ENCODE peak calls at places on chromosomes 1 and 21, in nine cellular contexts. F is esophagus squamous epithelium, O is body of pancreas, S is aorta, T is iPS DF 6.9, N is right cardiac atrium, W is pancreas, E is uterus, D is cardiac muscle cell. U is an unnamed sample. For H3K4me1, the result is how much of the 10 kb centered on the place peaks cover.

GRCh38 chr1:67889940-67890567 is 56.8 kb upstream of the GNG12 start:
- DNase-seq in F (no peak), O (no peak), S (no peak), T (no peak), N (no peak), W (peak), E (no peak), D (no peak), U (no peak)

GRCh38 chr1:223759273-223759672 is 46.9 kb downstream of the CAPN2 start:
- DNase-seq in F (no peak), O (no peak), S (no peak), T (peak), N (no peak), W (no peak), E (no peak), D (no peak), U (no peak)

GRCh38 chr1:171152533-171152932 is 32.6 kb upstream of the FMO2 start:
- DNase-seq in F (no peak), O (no peak), S (no peak), T (no peak), N (no peak), W (no peak), E (no peak), D (no peak), U (no peak)

GRCh38 chr21:32007461-32007860 is 134.6 kb downstream of the HUNK start:
- DNase-seq in F (no peak), O (no peak), S (no peak), T (no peak), N (no peak), W (no peak), E (no peak), D (no peak), U (no peak)

GRCh38 chr1:221664253-221664652 is 77.6 kb downstream of the DUSP10 start:
- DNase-seq in F (no peak), O (no peak), S (no peak), T (no peak), N (no peak), W (no peak), E (no peak), D (no peak), U (no peak)

GRCh38 chr1:43073490-43074230 is 98.4 kb downstream of the EBNA1BP2 start:
- DNase-seq in F (no peak), O (peak), S (peak), T (peak), N (peak), W (peak), E (peak), D (peak), U (peak)

GRCh38 chr1:48493031-48493430 is 21.0 kb upstream of the SPATA6 start:
- DNase-seq in F (no peak), O (no peak), S (no peak), T (no peak), N (no peak), W (no peak), E (no peak), D (no peak), U (no peak)

GRCh38 chr1:150015733-150016132 is 5.2 kb upstream of the OTUD7B start:
- DNase-seq in F (no peak), O (no peak), S (no peak), T (no peak), N (no peak), W (no peak), E (no peak), D (no peak), U (no peak)

GRCh38 chr1:51131185-51131584 is 29.2 kb downstream of the C1orf185 start:
- DNase-seq in F (no peak), O (no peak), S (no peak), T (no peak), N (no peak), W (no peak), E (no peak), D (no peak), U (no peak)

GRCh38 chr1:95742591-95743089 is 508.6 kb downstream of the RWDD3 start:
- DNase-seq in F (no peak), O (no peak), S (no peak), T (no peak), N (peak), W (no peak), E (no peak), D (no peak), U (no peak)

GRCh38 chr21:46078322-46078981 is 19.5 kb upstream of the COL6A2 start:
- DNase-seq in F (no peak), O (no peak), S (peak), T (no peak), N (peak), W (peak), E (peak), D (no peak), U (no peak)

GRCh38 chr1:63888984-63889383 is 115.2 kb downstream of the ROR1 start:
- DNase-seq in F (no peak), O (no peak), S (no peak), T (no peak), N (no peak), W (no peak), E (no peak), D (no peak), U (no peak)

GRCh38 chr1:22539510-22540118 is 23.7 kb upstream of the EPHA8 start:
- DNase-seq in F (no peak), O (no peak), S (no peak), T (no peak), N (no peak), W (no peak), E (no peak), D (no peak), U (no peak)

GRCh38 chr1:150256193-150256548 is 1.4 kb upstream of the CA14 start:
- DNase-seq in F (no peak), O (no peak), S (no peak), T (no peak), N (no peak), W (no peak), E (no peak), D (no peak), U (no peak)

GRCh38 chr1:9086060-9086459 is 16.6 kb upstream of the SLC2A5 start:
- DNase-seq in F (no peak), O (no peak), S (no peak), T (no peak), N (no peak), W (no peak), E (no peak), D (no peak), U (no peak)

GRCh38 chr1:183349201-183349711 is 68.9 kb downstream of the NMNAT2 start:
- DNase-seq in F (no peak), O (no peak), S (no peak), T (no peak), N (no peak), W (no peak), E (peak), D (peak), U (peak)

GRCh38 chr21:38773108-38774061 is 32.3 kb upstream of the ETS2 start:
- DNase-seq in F (no peak), O (no peak), S (peak), T (no peak), N (peak), W (no peak), E (peak), D (no peak), U (no peak)

GRCh38 chr1:39272027-39272790 is 67.7 kb downstream of the MACF1 start:
- DNase-seq in F (no peak), O (peak), S (no peak), T (no peak), N (no peak), W (peak), E (no peak), D (no peak), U (no peak)

GRCh38 chr1:44650159-44650831 is 24.0 kb downstream of the TMEM53 start:
- DNase-seq in F (no peak), O (peak), S (peak), T (no peak), N (no peak), W (no peak), E (no peak), D (no peak), U (peak)

GRCh38 chr1:235832011-235832410 is 34.7 kb downstream of the LYST start:
- DNase-seq in F (no peak), O (no peak), S (no peak), T (no peak), N (no peak), W (no peak), E (no peak), D (no peak), U (no peak)

GRCh38 chr21:30340714-30341573 is 3.5 kb upstream of the KRTAP27-1 start:
- DNase-seq in F (no peak), O (peak), S (no peak), T (no peak), N (no peak), W (no peak), E (no peak), D (peak), U (peak)

GRCh38 chr1:185263780-185264179 is 53.3 kb downstream of the IVNS1ABP start:
- DNase-seq in F (no peak), O (no peak), S (no peak), T (no peak), N (no peak), W (no peak), E (no peak), D (no peak), U (no peak)

GRCh38 chr1:84936116-84936810 is 43.3 kb upstream of the LPAR3 start:
- DNase-seq in F (no peak), O (peak), S (no peak), T (peak), N (no peak), W (peak), E (peak), D (peak), U (peak)

GRCh38 chr1:48198970-48199369 is 23.5 kb upstream of the SLC5A9 start:
- DNase-seq in F (no peak), O (no peak), S (no peak), T (no peak), N (no peak), W (no peak), E (no peak), D (no peak), U (no peak)

GRCh38 chr1:212749924-212750535 is 41.5 kb downstream of the NSL1 start:
- DNase-seq in F (no peak), O (no peak), S (no peak), T (peak), N (no peak), W (no peak), E (no peak), D (peak), U (no peak)

GRCh38 chr1:48462716-48463285 is 9.2 kb downstream of the SPATA6 start:
- DNase-seq in F (no peak), O (no peak), S (no peak), T (no peak), N (no peak), W (no peak), E (no peak), D (no peak), U (no peak)

GRCh38 chr1:198713081-198713480 is 74.2 kb downstream of the PTPRC start:
- DNase-seq in F (no peak), O (no peak), S (no peak), T (no peak), N (no peak), W (no peak), E (no peak), D (no peak), U (no peak)

GRCh38 chr1:173161510-173162221 is 45.5 kb downstream of the TNFSF4 start:
- DNase-seq in F (no peak), O (no peak), S (no peak), T (no peak), N (no peak), W (no peak), E (no peak), D (no peak), U (no peak)

GRCh38 chr1:210260087-210260486 is 27.5 kb downstream of the SERTAD4 start:
- DNase-seq in F (no peak), O (no peak), S (no peak), T (no peak), N (peak), W (no peak), E (no peak), D (no peak), U (no peak)
- H3K4me1 ChIP-seq in F (under half), O (under half), S (under half), T (under half), N (under half), W (under half), E (under half), D (under half), U (under half)

GRCh38 chr21:28419811-28420210 is 572.9 kb downstream of the LTN1 start:
- DNase-seq in F (no peak), O (no peak), S (no peak), T (no peak), N (no peak), W (no peak), E (peak), D (no peak), U (no peak)

GRCh38 chr21:28421716-28422480 is 570.8 kb downstream of the LTN1 start:
- DNase-seq in F (no peak), O (no peak), S (no peak), T (no peak), N (no peak), W (no peak), E (peak), D (no peak), U (no peak)

GRCh38 chr21:28423521-28423920 is 569.2 kb downstream of the LTN1 start:
- DNase-seq in F (no peak), O (no peak), S (no peak), T (no peak), N (no peak), W (no peak), E (no peak), D (no peak), U (no peak)

DNA sequence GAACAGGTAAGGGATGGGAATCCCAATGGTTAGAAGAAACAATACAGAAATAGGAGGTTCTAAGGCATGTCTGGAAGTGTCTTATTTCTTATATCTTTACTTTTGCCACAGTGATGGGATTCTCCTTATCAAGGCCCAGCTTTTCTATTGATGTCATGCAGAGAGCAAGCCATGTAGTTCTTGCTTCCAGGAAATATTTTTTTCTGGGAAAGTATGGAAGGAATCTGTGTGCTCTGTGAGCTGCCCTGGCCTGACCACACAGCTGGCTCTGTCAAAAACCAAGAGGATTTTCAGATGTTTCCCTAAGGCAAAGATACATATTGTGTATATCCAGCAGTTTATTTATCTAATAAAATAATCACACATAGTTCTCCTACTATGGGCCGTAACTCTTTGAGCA is 573.6 kb downstream of the LTN1 start:
- DNase-seq in F (no peak), O (no peak), S (no peak), T (no peak), N (no peak), W (no peak), E (no peak), D (no peak), U (no peak)
- H3K27ac ChIP-seq in F (no peak), O (no peak), S (no peak), T (no peak), N (no peak), W (no peak), E (peak), D (no peak), U (no peak)

DNA sequence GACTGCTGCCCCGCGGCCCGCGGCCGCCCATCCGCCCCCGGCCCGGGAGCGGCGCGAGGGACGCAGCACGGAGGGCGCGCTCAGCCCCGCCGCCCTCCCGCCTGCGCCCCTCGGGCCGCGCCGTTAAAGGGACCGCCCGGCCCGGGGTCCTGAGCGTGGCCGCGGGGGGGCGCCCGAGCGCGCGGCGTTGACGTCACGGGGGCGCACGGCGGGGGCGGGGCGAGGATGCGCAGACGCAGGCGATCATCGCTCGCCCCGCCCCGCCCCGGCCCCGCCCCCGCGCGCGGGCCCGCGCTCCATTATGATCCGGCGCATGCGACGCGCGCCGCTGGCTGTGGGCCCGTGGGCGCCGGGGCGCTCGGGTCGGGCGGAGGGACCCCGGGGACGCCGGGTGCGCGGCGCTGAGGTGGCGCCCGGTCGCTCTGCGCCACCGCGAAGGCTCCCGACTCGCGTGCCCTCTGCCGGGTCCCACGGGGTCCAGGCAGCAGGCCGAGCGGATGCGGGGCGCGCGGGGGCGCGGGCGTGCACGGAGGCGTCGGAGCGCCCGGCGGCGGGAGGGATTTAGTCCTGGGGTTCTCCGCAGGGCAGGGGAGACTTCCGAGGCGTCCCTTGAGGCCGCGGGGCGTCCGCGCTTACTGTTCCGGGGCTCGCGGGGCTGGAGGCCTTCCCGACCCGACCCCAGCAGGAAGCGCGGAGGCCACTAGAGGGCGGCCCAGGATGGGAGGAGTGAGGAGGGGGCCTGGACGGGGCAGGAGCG is at the start of gene DVL1:
- DNase-seq in F (no peak), O (peak), S (peak), T (no peak), N (peak), W (no peak), E (peak), D (peak), U (peak)
- H3K4me1 ChIP-seq in F (half or more), O (half or more), S (under half), T (under half), N (under half), W (under half), E (under half), D (under half), U (under half)

GRCh38 chr1:201721131-201722049 is 107.6 kb upstream of the IPO9 start:
- DNase-seq in F (no peak), O (no peak), S (no peak), T (no peak), N (no peak), W (no peak), E (peak), D (peak), U (no peak)
- H3K27ac ChIP-seq in F (peak), O (no peak), S (peak), T (no peak), N (peak), W (no peak), E (peak), D (peak), U (peak)

DNA sequence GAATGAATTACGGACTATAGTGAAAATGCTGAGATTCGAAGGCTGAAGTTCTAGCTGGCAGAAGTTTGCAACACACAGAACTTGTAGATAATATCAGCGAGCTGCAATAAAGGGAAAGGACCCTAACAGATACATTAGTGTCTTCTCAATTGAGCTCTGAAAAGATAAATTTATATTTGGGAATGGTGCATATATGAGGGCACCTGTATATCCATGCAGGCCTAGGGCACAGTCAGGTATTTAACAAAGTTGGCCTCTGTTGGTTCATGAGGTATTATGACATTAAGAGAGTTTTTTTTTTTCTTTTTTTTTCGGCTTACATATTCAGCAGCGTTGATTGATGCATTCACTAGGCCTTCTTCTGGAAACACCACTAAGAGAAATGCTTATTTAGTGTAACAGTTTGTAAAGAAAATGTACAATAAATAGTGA is 2.2 kb downstream of the NFIA start:
- DNase-seq in F (no peak), O (no peak), S (no peak), T (no peak), N (no peak), W (no peak), E (no peak), D (no peak), U (no peak)
- H3K4me1 ChIP-seq in F (under half), O (half or more), S (under half), T (under half), N (under half), W (under half), E (under half), D (under half), U (under half)

GRCh38 chr1:157239936-157240335 is 101.7 kb upstream of the ETV3 start:
- DNase-seq in F (no peak), O (no peak), S (no peak), T (no peak), N (no peak), W (no peak), E (no peak), D (no peak), U (no peak)

GRCh38 chr1:157241185-157241538 is 103.0 kb upstream of the ETV3 start:
- DNase-seq in F (no peak), O (no peak), S (no peak), T (no peak), N (no peak), W (no peak), E (no peak), D (no peak), U (no peak)

GRCh38 chr1:157237522-157237921 is 99.3 kb upstream of the ETV3 start:
- DNase-seq in F (no peak), O (no peak), S (no peak), T (no peak), N (no peak), W (no peak), E (no peak), D (no peak), U (no peak)

GRCh38 chr1:157236072-157236471 is 97.9 kb upstream of the ETV3 start:
- DNase-seq in F (no peak), O (no peak), S (no peak), T (no peak), N (no peak), W (no peak), E (no peak), D (no peak), U (no peak)

DNA sequence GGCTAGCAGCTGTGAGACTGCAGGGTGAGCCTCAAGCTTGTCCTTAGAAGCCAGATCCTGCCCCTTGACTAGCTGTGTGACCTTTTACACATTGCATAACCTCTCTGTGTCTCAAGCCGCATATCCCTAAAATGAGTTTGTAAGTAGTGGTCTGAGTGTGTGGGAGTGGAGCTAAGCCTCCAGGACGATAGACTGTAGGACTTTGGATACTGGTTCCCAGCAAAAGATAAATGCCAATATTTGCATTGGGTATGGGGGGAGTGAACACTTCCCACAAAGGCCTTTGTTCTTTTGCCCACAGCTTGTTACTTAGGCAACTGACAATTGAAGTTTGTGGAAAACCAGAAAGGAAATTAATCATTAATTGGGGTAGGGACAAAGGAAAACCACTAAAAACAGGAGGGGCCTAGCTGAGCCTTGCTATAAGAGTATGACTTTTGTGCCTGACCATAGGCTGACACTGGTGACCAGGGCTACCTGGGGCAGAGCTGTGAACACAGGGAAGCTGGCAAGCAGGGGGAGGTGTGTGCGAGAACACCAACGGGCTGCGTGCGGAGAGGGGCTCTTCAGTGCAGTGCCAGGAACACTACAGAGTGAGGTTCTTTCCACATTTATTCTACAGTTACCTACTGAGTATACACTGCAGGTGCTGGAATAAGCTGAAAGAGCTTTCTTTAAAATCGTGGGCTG is 102.4 kb upstream of the ETV3 start:
- DNase-seq in F (no peak), O (peak), S (no peak), T (no peak), N (no peak), W (peak), E (no peak), D (no peak), U (no peak)
- H3K27ac ChIP-seq in F (no peak), O (peak), S (no peak), T (no peak), N (no peak), W (peak), E (no peak), D (no peak), U (no peak)

GRCh38 chr1:5982276-5982675 is 9.9 kb downstream of the NPHP4 start:
- DNase-seq in F (no peak), O (no peak), S (no peak), T (no peak), N (no peak), W (no peak), E (no peak), D (no peak), U (no peak)
- H3K4me1 ChIP-seq in F (under half), O (under half), S (under half), T (under half), N (under half), W (under half), E (under half), D (under half), U (under half)